ENCODE peak calls at places on chromosomes 12 and 14, in nine cellular contexts. C is WTC11, A is bronchial epithelial cell, N is A549, G is cardiac fibroblast, L is esophagus muscularis mucosa, Q is activated B cell treated with CpG ODN at 0.5 μM for 24 hours, T is AG04449, H is HFF-Myc. R is an unnamed sample.

GRCh38 chr12:132074216-132074615 is 69.9 kb downstream of the DDX51 start:
- DNase-seq in Q (no peak), A (no peak), T (no peak), L (no peak), N (no peak), C (no peak), G (no peak), H (no peak), R (no peak)

GRCh38 chr12:89899651-89900050 is 191.0 kb upstream of the ATP2B1 start:
- DNase-seq in C (no peak), N (no peak), Q (no peak), T (no peak), H (no peak), G (no peak), A (no peak), L (no peak), R (no peak)

GRCh38 chr12:24909667-24910066 is 39.2 kb downstream of the BCAT1 start:
- DNase-seq in H (peak), G (peak), N (no peak), T (peak), C (no peak), A (peak), L (no peak), Q (no peak), R (no peak)

GRCh38 chr14:96493178-96493577 is 9.0 kb upstream of the PAPOLA start:
- DNase-seq in L (no peak), A (no peak), G (no peak), T (no peak), Q (no peak), H (no peak), C (no peak), N (no peak), R (no peak)

GRCh38 chr12:117876492-117876816 is 92.3 kb downstream of the KSR2 start:
- DNase-seq in Q (no peak), H (no peak), G (no peak), N (no peak), A (no peak), L (no peak), C (no peak), T (no peak), R (no peak)

GRCh38 chr12:130826151-130826801 is 12.8 kb downstream of the STX2 start:
- DNase-seq in T (no peak), H (no peak), C (peak), N (peak), L (no peak), Q (peak), A (no peak), G (peak), R (peak)

GRCh38 chr12:15851919-15852318 is 30.3 kb upstream of the STRAP start:
- DNase-seq in C (no peak), T (no peak), N (no peak), H (no peak), L (no peak), Q (no peak), G (no peak), A (peak), R (no peak)

GRCh38 chr14:29652586-29652985 is 275.1 kb downstream of the PRKD1 start:
- DNase-seq in A (no peak), Q (no peak), T (no peak), C (no peak), G (peak), L (no peak), H (no peak), N (no peak), R (no peak)

GRCh38 chr12:562634-563033 is 100.6 kb downstream of the NINJ2 start:
- DNase-seq in A (no peak), G (no peak), T (no peak), N (no peak), C (no peak), H (no peak), L (no peak), Q (no peak), R (no peak)

GRCh38 chr14:103149351-103149750 is 26.1 kb downstream of the TNFAIP2 start:
- DNase-seq in T (no peak), N (no peak), A (no peak), Q (no peak), C (no peak), G (no peak), L (no peak), H (no peak), R (no peak)

GRCh38 chr14:75335588-75335987 is 57.0 kb downstream of the FOS start:
- DNase-seq in L (no peak), H (no peak), A (no peak), C (no peak), N (no peak), G (no peak), T (no peak), Q (no peak), R (no peak)

GRCh38 chr14:102140027-102140749 is 491 bp downstream of the WDR20 start:
- DNase-seq in C (peak), N (peak), A (peak), Q (peak), L (no peak), G (peak), H (no peak), T (no peak), R (peak)

GRCh38 chr14:76472199-76472723 is 96.3 kb downstream of the ESRRB start:
- DNase-seq in C (no peak), G (no peak), Q (no peak), T (no peak), A (no peak), N (no peak), H (no peak), L (no peak), R (no peak)

GRCh38 chr12:65430571-65431306 is 152.3 kb downstream of the MSRB3 start:
- DNase-seq in G (peak), N (peak), L (no peak), T (no peak), A (peak), Q (no peak), C (no peak), H (peak), R (no peak)

GRCh38 chr12:117494833-117495714 is 133.6 kb upstream of the NOS1 start:
- DNase-seq in G (no peak), A (no peak), T (no peak), C (no peak), N (no peak), Q (no peak), H (no peak), L (no peak), R (no peak)

GRCh38 chr14:63770187-63770807 is 42.4 kb upstream of the SGPP1 start:
- DNase-seq in G (peak), C (no peak), L (no peak), Q (no peak), H (peak), A (peak), T (peak), N (no peak), R (peak)

GRCh38 chr12:54201001-54201794 is 12.4 kb upstream of the SMUG1 start:
- DNase-seq in A (no peak), N (peak), L (no peak), H (no peak), C (peak), G (peak), T (no peak), Q (peak), R (peak)

GRCh38 chr12:114404451-114405198 is 1.3 kb downstream of the TBX5 start:
- DNase-seq in H (no peak), Q (no peak), N (no peak), L (no peak), G (no peak), C (no peak), A (no peak), T (no peak), R (no peak)

GRCh38 chr12:3680919-3681594 is 71.9 kb downstream of the CRACR2A start:
- DNase-seq in A (peak), C (no peak), N (no peak), G (peak), T (no peak), Q (no peak), H (no peak), L (peak), R (no peak)

GRCh38 chr12:98644433-98644711 is 216 bp downstream of the IKBIP start:
- DNase-seq in T (no peak), C (peak), A (peak), Q (no peak), H (no peak), N (no peak), L (no peak), G (no peak), R (no peak)
- TF ChIP-seq CTCF in T (no peak), C (no peak), A (peak), Q (no peak), H (no peak), N (no peak), L (no peak), G (no peak), R (peak)

GRCh38 chr12:58367041-58367440 is 425.7 kb downstream of the ATP23 start:
- DNase-seq in G (no peak), H (no peak), Q (no peak), N (no peak), L (no peak), A (peak), T (no peak), C (no peak), R (no peak)

GRCh38 chr12:58368001-58368400 is 426.6 kb downstream of the ATP23 start:
- DNase-seq in N (no peak), A (no peak), H (no peak), T (no peak), G (no peak), C (no peak), Q (no peak), L (no peak), R (no peak)

GRCh38 chr12:58378038-58378437 is 436.7 kb downstream of the ATP23 start:
- DNase-seq in C (no peak), H (no peak), Q (no peak), L (no peak), T (no peak), G (peak), N (no peak), A (no peak), R (no peak)

GRCh38 chr12:58369576-58369975 is 428.2 kb downstream of the ATP23 start:
- DNase-seq in Q (no peak), L (no peak), N (no peak), C (no peak), A (peak), G (no peak), H (no peak), T (no peak), R (no peak)

GRCh38 chr12:58372298-58372697 is 430.9 kb downstream of the ATP23 start:
- DNase-seq in L (no peak), Q (no peak), H (no peak), N (no peak), A (no peak), C (no peak), T (no peak), G (no peak), R (no peak)
- TF ChIP-seq CTCF in L (no peak), Q (no peak), H (no peak), N (no peak), A (no peak), C (no peak), T (no peak), G (no peak), R (no peak)

DNA sequence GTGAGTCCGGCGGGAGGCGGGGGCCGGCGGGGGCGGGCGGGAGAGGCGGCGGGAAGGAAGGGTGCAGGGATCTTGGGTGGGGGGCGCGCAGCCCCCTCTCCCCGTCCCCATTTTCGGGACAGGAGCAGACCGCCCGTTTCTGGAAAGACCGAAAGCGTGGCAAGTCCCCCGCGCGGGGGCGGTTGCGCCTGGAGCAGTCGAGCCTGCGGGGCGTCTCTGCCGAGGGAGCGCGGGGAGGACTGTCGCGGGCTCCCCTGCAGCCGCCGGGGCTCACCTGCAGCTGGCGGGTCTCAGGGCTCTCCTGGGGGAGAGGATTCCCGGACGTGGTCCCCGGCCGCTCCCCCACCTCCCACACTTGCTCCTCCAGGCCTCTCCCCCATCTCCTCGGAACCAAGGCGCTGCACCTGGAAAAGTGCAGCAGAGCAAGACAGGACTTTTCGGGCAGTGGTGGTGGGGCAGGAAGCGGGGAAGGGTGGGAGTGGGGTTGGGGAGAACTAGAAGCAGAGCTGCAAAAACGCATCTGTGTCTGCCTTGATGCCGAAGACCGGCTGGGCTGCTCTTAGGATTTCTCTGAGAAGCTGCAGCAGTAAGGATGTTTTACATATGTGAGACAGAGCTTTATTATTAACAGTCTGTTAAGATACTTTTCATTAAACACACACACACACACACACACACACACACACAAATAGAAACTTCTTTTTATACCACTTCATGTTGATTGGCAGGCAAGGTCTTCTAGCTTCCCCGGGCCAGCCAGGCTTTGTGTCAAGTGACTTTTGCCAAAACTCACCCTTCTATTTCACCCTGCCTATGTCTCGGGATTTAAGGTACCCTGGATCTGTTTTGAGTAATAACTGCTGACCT is 680 bp downstream of the C12orf75 start:
- DNase-seq in A (no peak), G (no peak), N (no peak), Q (no peak), L (peak), T (no peak), H (no peak), C (peak), R (peak)
- TF ChIP-seq CTCF in A (no peak), G (peak), N (no peak), Q (no peak), L (no peak), T (no peak), H (no peak), C (no peak), R (no peak)

GRCh38 chr14:55000381-55000780 is 26.5 kb downstream of the WDHD1 start:
- DNase-seq in G (peak), H (no peak), C (no peak), N (no peak), Q (no peak), A (no peak), L (no peak), T (no peak), R (no peak)

DNA sequence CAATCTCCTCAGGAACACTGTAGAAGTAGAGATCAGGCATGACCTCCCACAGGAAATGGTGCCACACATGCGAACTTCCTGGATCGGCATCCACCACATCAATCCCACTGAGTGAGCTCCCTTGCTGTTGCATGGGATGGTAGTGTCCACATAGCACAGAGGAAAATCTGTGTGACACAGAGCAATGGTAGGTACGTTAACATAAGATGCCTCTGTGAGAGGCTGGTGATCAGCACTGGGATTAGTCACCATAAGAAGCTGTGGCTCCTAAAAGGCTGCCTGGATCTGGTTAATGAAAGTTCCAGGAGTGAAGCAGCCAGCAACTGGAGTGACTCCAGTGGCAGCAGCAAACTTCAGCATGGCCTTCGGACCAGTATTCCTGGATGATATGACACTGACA is 21.8 kb downstream of the WDHD1 start:
- DNase-seq in H (no peak), A (no peak), C (no peak), G (no peak), N (no peak), Q (no peak), T (peak), L (no peak), R (no peak)
- TF ChIP-seq CTCF in H (no peak), A (no peak), C (no peak), G (no peak), N (no peak), Q (no peak), T (no peak), L (no peak), R (no peak)

DNA sequence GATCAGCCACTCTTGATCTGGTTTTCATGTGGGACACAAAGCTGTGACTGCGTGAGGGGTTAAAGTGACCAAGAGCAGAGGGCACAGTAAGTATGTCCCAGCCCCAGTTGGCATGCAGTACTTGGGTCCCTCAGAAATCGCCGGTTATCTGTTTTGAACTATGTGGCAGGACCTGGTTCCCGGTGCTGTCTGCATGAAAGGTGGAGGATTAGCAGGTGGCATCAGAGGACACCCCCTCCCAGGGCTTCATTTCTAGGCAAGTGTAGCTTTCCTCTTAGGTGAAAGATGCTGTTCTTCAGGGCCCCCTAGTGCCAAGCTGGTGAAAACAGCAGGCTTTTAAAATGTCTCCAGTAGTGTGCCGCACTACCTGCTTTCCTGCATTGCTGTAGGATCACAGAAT is 57.1 kb downstream of the ATG14 start:
- DNase-seq in H (no peak), N (peak), C (peak), T (no peak), Q (no peak), G (peak), A (peak), L (peak), R (peak)
- TF ChIP-seq CTCF in H (peak), N (peak), C (peak), T (peak), Q (no peak), G (peak), A (peak), L (peak), R (peak)

GRCh38 chr12:76080729-76081415 is 3.6 kb downstream of the NAP1L1 start:
- DNase-seq in Q (no peak), A (no peak), C (peak), L (no peak), G (no peak), N (peak), T (no peak), H (no peak), R (no peak)
- TF ChIP-seq CTCF in Q (no peak), A (peak), C (no peak), L (no peak), G (peak), N (no peak), T (peak), H (peak), R (no peak)

GRCh38 chr14:30656190-30656632 is 34.1 kb downstream of the SCFD1 start:
- DNase-seq in Q (no peak), A (peak), N (peak), T (no peak), G (peak), H (peak), L (no peak), C (peak), R (peak)
- TF ChIP-seq CTCF in Q (peak), A (peak), N (peak), T (peak), G (peak), H (peak), L (peak), C (peak), R (peak)